ENCODE peak calls at places on chromosomes 4 and X, in nine cellular contexts. L, I, Y, A, N, S, O, R and B are unnamed samples.

GRCh38 chr4:150722908-150723362 is 141.0 kb downstream of the MAB21L2 start:
- DNase-seq in I (peak; percentile 75), A (no peak), R (peak; percentile 85), L (no peak), S (peak; percentile 93), O (peak; percentile 86), Y (peak; percentile 92), N (peak; percentile 97), B (no peak)

GRCh38 chr4:106058919-106059318 is 163.6 kb downstream of the NPNT start:
- DNase-seq in R (peak; percentile 6), S (no peak), O (no peak), I (no peak), Y (no peak), N (no peak), A (no peak), L (no peak), B (no peak)

GRCh38 chr4:28373601-28374000 is 1513.0 kb downstream of the STIM2 start:
- DNase-seq in R (peak; percentile 31), N (no peak), L (no peak), O (no peak), Y (no peak), A (no peak), I (no peak), S (no peak), B (no peak)

GRCh38 chr4:55503164-55503563 is 43.5 kb downstream of the CLOCK start:
- DNase-seq in S (no peak), N (no peak), L (no peak), R (peak; percentile 72), Y (no peak), A (no peak), I (no peak), O (no peak), B (no peak)

GRCh38 chrX:130110379-130111219 is at the start of gene ELF4:
- DNase-seq in N (peak; percentile 71), S (no peak), A (peak; percentile 65), I (peak; percentile 77), R (peak; percentile 59), L (no peak), O (peak; percentile 84), Y (peak; percentile 65), B (no peak)

GRCh38 chr4:108683479-108683878 is 33.1 kb downstream of the OSTC start:
- DNase-seq in R (peak; percentile 44), N (no peak), Y (no peak), L (no peak), S (no peak), A (peak; percentile 2), O (no peak), I (peak; percentile 21), B (no peak)

GRCh38 chrX:40130207-40130606 is 32.4 kb upstream of the BCOR start:
- DNase-seq in O (no peak), L (no peak), Y (no peak), A (peak; percentile 50), N (no peak), I (no peak), R (peak; percentile 67), S (no peak), B (no peak)

GRCh38 chr4:138367942-138368341 is 125.8 kb upstream of the SLC7A11 start:
- DNase-seq in L (no peak), A (no peak), N (no peak), I (no peak), Y (no peak), S (no peak), R (no peak), O (no peak), B (no peak)

GRCh38 chrX:72027024-72027913 is 104.4 kb downstream of the RTL5 start:
- DNase-seq in I (no peak), O (no peak), Y (no peak), R (no peak), A (no peak), L (no peak), N (no peak), S (peak; percentile 68), B (no peak)

GRCh38 chr4:150541681-150542080 is 40.3 kb upstream of the MAB21L2 start:
- DNase-seq in R (no peak), N (no peak), A (no peak), S (no peak), L (no peak), I (no peak), Y (no peak), O (no peak), B (no peak)

GRCh38 chr4:88643932-88644331 is 51.7 kb downstream of the HERC3 start:
- DNase-seq in O (no peak), A (no peak), S (no peak), Y (no peak), I (no peak), L (no peak), N (no peak), R (no peak), B (no peak)

GRCh38 chr4:53622739-53623151 is 31.5 kb upstream of the LNX1 start:
- DNase-seq in N (no peak), Y (no peak), S (no peak), A (no peak), L (no peak), R (peak; percentile 90), I (peak; percentile 24), O (no peak), B (no peak)

GRCh38 chrX:72026341-72027023 is 105.2 kb downstream of the RTL5 start:
- DNase-seq in S (peak; percentile 60), R (no peak), L (no peak), N (no peak), A (no peak), O (no peak), Y (no peak), I (no peak), B (no peak)

GRCh38 chr4:37453361-37454262 is 209.1 kb downstream of the NWD2 start:
- DNase-seq in Y (peak; percentile 81), R (peak; percentile 24), A (peak; percentile 33), N (peak; percentile 64), I (peak; percentile 91), L (peak; percentile 73), S (no peak), O (peak; percentile 89), B (peak; percentile 81)

GRCh38 chr4:82989567-82990429 is 20.8 kb downstream of the LIN54 start:
- DNase-seq in A (no peak), O (no peak), Y (no peak), R (no peak), I (no peak), L (no peak), N (no peak), S (no peak), B (no peak)

DNA sequence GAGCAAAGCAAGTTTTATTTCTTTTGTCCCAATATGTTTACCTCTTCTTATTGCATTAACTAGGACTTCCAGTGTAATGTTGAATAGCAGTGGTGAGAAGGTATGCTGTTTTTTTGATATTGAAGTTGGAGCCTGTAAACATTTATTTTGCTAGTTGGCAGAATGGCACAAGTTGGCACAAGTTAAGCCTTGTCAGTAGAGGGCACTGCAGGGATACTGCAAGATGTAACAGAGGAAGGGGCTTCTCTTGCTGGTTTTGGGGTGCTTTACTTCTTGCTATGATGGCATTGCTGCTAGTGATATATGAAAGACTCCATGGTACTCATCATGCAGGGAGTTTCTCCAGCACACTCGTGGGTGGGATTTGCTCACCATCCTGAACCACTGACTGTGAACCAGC is 327.3 kb upstream of the ARX start:
- DNase-seq in R (no peak), A (no peak), L (no peak), I (no peak), N (no peak), S (no peak), Y (no peak), O (no peak), B (no peak)
- TF ChIP-seq CTCF in R (no peak), A (no peak), L (no peak), I (no peak), N (no peak), S (no peak), Y (no peak), O (no peak), B (no peak)

GRCh38 chr4:519885-520595 is 21.0 kb downstream of the PIGG start:
- DNase-seq in N (no peak), Y (no peak), I (no peak), S (peak; percentile 7), R (no peak), L (no peak), A (no peak), O (no peak), B (no peak)
- TF ChIP-seq CTCF in N (no peak), Y (no peak), I (no peak), S (no peak), R (no peak), L (no peak), A (no peak), O (no peak), B (no peak)

GRCh38 chr4:147094228-147094627 is 148.6 kb upstream of the TTC29 start:
- DNase-seq in S (no peak), N (no peak), A (no peak), I (peak; percentile 36), R (no peak), O (no peak), Y (no peak), L (no peak), B (no peak)
- TF ChIP-seq CTCF in S (no peak), N (no peak), A (no peak), I (peak; percentile 51), R (peak; percentile 25), O (no peak), Y (no peak), L (peak; percentile 27), B (no peak)

GRCh38 chr4:110512901-110513300 is 36.9 kb downstream of the ENPEP start:
- DNase-seq in O (no peak), R (no peak), L (no peak), S (no peak), N (no peak), A (no peak), Y (no peak), I (no peak), B (no peak)

GRCh38 chr4:110510282-110510681 is 34.3 kb downstream of the ENPEP start:
- DNase-seq in R (no peak), O (no peak), I (peak; percentile 30), S (no peak), L (no peak), Y (peak; percentile 17), A (no peak), N (no peak), B (no peak)

GRCh38 chr4:110514889-110515479 is 39.0 kb downstream of the ENPEP start:
- DNase-seq in O (no peak), N (no peak), L (no peak), Y (no peak), R (peak; percentile 60), A (no peak), S (no peak), I (peak; percentile 39), B (no peak)

GRCh38 chr4:110508827-110509446 is 33.0 kb downstream of the ENPEP start:
- DNase-seq in L (no peak), N (no peak), A (no peak), S (no peak), I (peak; percentile 61), Y (no peak), R (peak; percentile 65), O (no peak), B (no peak)

DNA sequence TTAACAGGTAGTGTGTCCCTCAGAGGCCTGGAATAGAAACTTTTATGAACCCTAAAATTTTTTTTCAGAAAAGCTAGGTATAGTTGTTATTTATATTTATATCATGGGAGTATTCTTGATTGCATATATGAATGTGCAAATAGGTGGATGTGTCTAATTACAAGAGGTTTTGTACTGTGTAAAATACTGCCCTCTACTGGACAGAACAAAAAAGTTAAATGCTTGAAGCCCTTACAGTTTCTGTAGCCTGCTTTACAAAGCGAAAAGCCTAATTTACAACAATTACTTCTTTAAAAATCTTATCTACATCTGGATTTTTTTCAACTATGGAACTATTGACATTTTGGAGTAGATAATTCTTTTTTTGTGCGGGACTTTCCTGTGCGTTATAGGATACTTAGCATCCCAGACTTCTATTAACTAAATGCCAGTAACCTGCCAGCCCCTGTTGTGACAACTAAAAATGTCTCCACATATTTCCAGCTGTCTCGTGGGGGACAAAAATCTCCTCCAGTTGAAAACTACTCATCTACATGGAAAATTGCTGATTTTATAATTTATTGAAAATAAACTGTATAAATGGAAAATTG is 35.1 kb downstream of the ENPEP start:
- DNase-seq in Y (no peak), I (peak; percentile 72), R (peak; percentile 76), L (no peak), N (no peak), S (no peak), O (no peak), A (peak; percentile 11), B (no peak)
- TF ChIP-seq CTCF in Y (peak; percentile 69), I (peak; percentile 72), R (peak; percentile 64), L (peak; percentile 96), N (peak; percentile 52), S (peak; percentile 53), O (peak; percentile 79), A (peak; percentile 65), B (peak; percentile 90)